ENCODE peak calls at places on chromosomes 1 and 21, in seven cellular contexts. K is NCI-H1105; U is stimulated activated CD4-positive, alpha-beta T cell treated with anti-CD3 and anti-CD28 coated beads, Interleukin-15, amount 100 ng/mL, for 24 hours; P is lung microvascular endothelial cell; J is iPS DF 6.9; Z is pulmonary artery endothelial cell; E is progenitor cell of endocrine pancreas. M is an unnamed sample.

GRCh38 chr21:42215942-42216725 is 2.8 kb upstream of the ABCG1 start:
- DNase-seq in Z (no peak), J (no peak), P (no peak), K (no peak), E (no peak), U (no peak), M (no peak)

GRCh38 chr1:103363008-103363365 is 162.5 kb upstream of the RNPC3 start:
- DNase-seq in E (no peak), K (no peak), J (no peak), P (no peak), Z (no peak), U (no peak), M (no peak)

GRCh38 chr1:193730017-193730416 is 543.6 kb upstream of the B3GALT2 start:
- DNase-seq in Z (no peak), U (no peak), E (no peak), J (no peak), P (no peak), K (no peak), M (no peak)

GRCh38 chr21:35578831-35579470 is 481.4 kb downstream of the SETD4 start:
- DNase-seq in U (peak), J (no peak), P (no peak), K (no peak), E (no peak), Z (no peak), M (no peak)

GRCh38 chr1:28535180-28535579 is 17.7 kb upstream of the TRNAU1AP start:
- DNase-seq in P (no peak), K (no peak), U (no peak), Z (no peak), J (no peak), E (no peak), M (no peak)

GRCh38 chr1:92577251-92577895 is 90.6 kb upstream of the GFI1 start:
- DNase-seq in E (no peak), J (no peak), Z (peak), P (no peak), U (peak), K (no peak), M (no peak)

GRCh38 chr1:159802060-159802459 is at the start of gene FCRL6:
- DNase-seq in E (no peak), U (no peak), J (no peak), Z (no peak), K (no peak), P (no peak), M (no peak)

GRCh38 chr1:174789399-174789798 is 210.3 kb upstream of the CACYBP start:
- DNase-seq in Z (no peak), P (no peak), J (no peak), E (no peak), U (no peak), K (no peak), M (no peak)

GRCh38 chr1:52550447-52550846 is 2.4 kb downstream of the TUT4 start:
- DNase-seq in J (no peak), K (no peak), U (peak), P (no peak), Z (no peak), E (no peak), M (no peak)

GRCh38 chr21:45465611-45466329 is 60.8 kb downstream of the COL18A1 start:
- DNase-seq in K (no peak), P (no peak), Z (no peak), U (no peak), E (no peak), J (no peak), M (no peak)

GRCh38 chr1:113981962-113982931 is 3.0 kb downstream of the OLFML3 start:
- DNase-seq in E (no peak), Z (no peak), P (no peak), U (no peak), J (no peak), K (no peak), M (no peak)

GRCh38 chr1:64898107-64898861 is 68.1 kb downstream of the JAK1 start:
- DNase-seq in U (peak), Z (peak), J (no peak), E (no peak), K (no peak), P (peak), M (no peak)

GRCh38 chr1:110221119-110221518 is 11.0 kb downstream of the KCNC4 start:
- DNase-seq in P (no peak), K (no peak), U (no peak), J (no peak), Z (no peak), E (no peak), M (no peak)

GRCh38 chr1:180632326-180633088 is 685 bp downstream of the XPR1 start:
- DNase-seq in E (peak), K (peak), Z (no peak), J (no peak), P (no peak), U (peak), M (no peak)

GRCh38 chr1:171998711-171999110 is 157.4 kb downstream of the DNM3 start:
- DNase-seq in Z (no peak), E (no peak), J (no peak), U (no peak), P (no peak), K (no peak), M (no peak)

GRCh38 chr1:170307426-170307825 is 161.7 kb downstream of the NTMT2 start:
- DNase-seq in J (no peak), K (no peak), U (no peak), E (no peak), P (no peak), Z (no peak), M (no peak)

GRCh38 chr1:55885619-55886018 is 670.5 kb upstream of the USP24 start:
- DNase-seq in E (no peak), P (no peak), J (no peak), U (no peak), K (no peak), Z (no peak), M (no peak)

GRCh38 chr1:208778417-208778816 is 534.2 kb upstream of the PLXNA2 start:
- DNase-seq in K (no peak), U (no peak), P (no peak), Z (no peak), E (no peak), J (no peak), M (no peak)

GRCh38 chr1:103516693-103517092 is 8.8 kb upstream of the RNPC3 start:
- DNase-seq in K (no peak), J (no peak), Z (peak), U (no peak), E (no peak), P (peak), M (no peak)

GRCh38 chr1:16164821-16165364 is 9.0 kb upstream of the EPHA2 start:
- DNase-seq in E (no peak), J (no peak), Z (no peak), P (no peak), K (peak), U (no peak), M (no peak)

GRCh38 chr1:39103321-39104157 is 77.4 kb downstream of the NDUFS5 start:
- DNase-seq in J (no peak), K (no peak), U (no peak), Z (no peak), P (peak), E (no peak), M (no peak)

GRCh38 chr1:239242404-239242803 is 144.0 kb upstream of the CHRM3 start:
- DNase-seq in U (no peak), K (no peak), E (no peak), J (no peak), Z (no peak), P (no peak), M (no peak)

GRCh38 chr1:54962612-54963395 is 17.6 kb upstream of the TMEM61 start:
- DNase-seq in K (no peak), P (no peak), E (no peak), J (no peak), Z (no peak), U (no peak), M (no peak)

GRCh38 chr1:2784854-2785630 is 16.5 kb downstream of the TTC34 start:
- DNase-seq in P (no peak), Z (no peak), K (no peak), U (no peak), E (no peak), J (no peak), M (no peak)

GRCh38 chr1:169550294-169550693 is 36.0 kb downstream of the F5 start:
- DNase-seq in U (no peak), K (peak), E (no peak), J (peak), P (peak), Z (peak), M (no peak)

GRCh38 chr1:30040081-30041019 is 683.0 kb downstream of the MATN1 start:
- DNase-seq in Z (no peak), J (no peak), E (no peak), P (no peak), U (no peak), K (no peak), M (no peak)

GRCh38 chr21:34184232-34184631 is 110.9 kb downstream of the MRPS6 start:
- DNase-seq in E (no peak), P (no peak), Z (no peak), U (no peak), J (no peak), K (no peak), M (no peak)

GRCh38 chr1:31785020-31785946 is 21.1 kb upstream of the ADGRB2 start:
- DNase-seq in P (no peak), U (no peak), K (no peak), J (no peak), Z (no peak), E (no peak), M (no peak)

GRCh38 chr1:38929476-38929875 is 12.2 kb downstream of the RHBDL2 start:
- DNase-seq in P (no peak), Z (no peak), U (no peak), J (no peak), E (no peak), K (peak), M (no peak)

GRCh38 chr1:56515898-56516538 is 63.3 kb downstream of the PLPP3 start:
- DNase-seq in J (no peak), U (no peak), P (no peak), E (no peak), Z (no peak), K (no peak), M (no peak)